ENCODE peak calls at places on chromosomes 7 and 10, in eight cellular contexts. D is heart right ventricle; K is naive thymus-derived CD4-positive, alpha-beta T cell; Z is kidney; Y is CD8-positive, alpha-beta T cell; U is small intestine; C is cardiac muscle cell; S is PC-9. J is an unnamed sample.

GRCh38 chr10:8790390-8790789 is 735.9 kb downstream of the GATA3 start:
- DNase-seq in D (no peak), K (no peak), Z (no peak), Y (no peak), U (no peak), C (no peak), S (no peak), J (no peak)

GRCh38 chr10:100896876-100897461 is 15.8 kb upstream of the SLF2 start:
- DNase-seq in D (no peak), K (no peak), Z (no peak), Y (no peak), U (no peak), C (no peak), S (no peak), J (no peak)

GRCh38 chr10:114024876-114025609 is 18.6 kb upstream of the ADRB1 start:
- DNase-seq in D (no peak), K (no peak), Z (no peak), Y (no peak), U (peak; percentile 20), C (no peak), S (peak; percentile 36), J (no peak)

GRCh38 chr7:75854233-75854632 is 24.6 kb upstream of the RHBDD2 start:
- DNase-seq in D (no peak), K (no peak), Z (no peak), Y (no peak), U (no peak), C (no peak), S (no peak), J (no peak)

GRCh38 chr10:15715619-15716227 is 4.0 kb downstream of the ITGA8 start:
- DNase-seq in D (no peak), K (no peak), Z (no peak), Y (no peak), U (no peak), C (peak; percentile 34), S (no peak), J (peak; percentile 13)

GRCh38 chr10:33772370-33773331 is 438.2 kb upstream of the NRP1 start:
- DNase-seq in D (peak; percentile 57), K (no peak), Z (no peak), Y (no peak), U (peak; percentile 5), C (peak; percentile 18), S (no peak), J (peak; percentile 66)

GRCh38 chr10:13830385-13830784 is 243.6 kb downstream of the PRPF18 start:
- DNase-seq in D (no peak), K (no peak), Z (no peak), Y (no peak), U (no peak), C (no peak), S (no peak), J (no peak)

GRCh38 chr7:98831641-98832221 is 38.1 kb downstream of the TMEM130 start:
- DNase-seq in D (no peak), K (peak; percentile 43), Z (no peak), Y (peak; percentile 33), U (peak; percentile 4), C (no peak), S (no peak), J (peak; percentile 72)

GRCh38 chr10:111109506-111110242 is 32.8 kb downstream of the ADRA2A start:
- DNase-seq in D (no peak), K (no peak), Z (no peak), Y (no peak), U (peak; percentile 45), C (no peak), S (no peak), J (no peak)

GRCh38 chr7:45601094-45601493 is 26.9 kb downstream of the ADCY1 start:
- DNase-seq in D (no peak), K (no peak), Z (peak; percentile 38), Y (no peak), U (no peak), C (no peak), S (no peak), J (no peak)

GRCh38 chr10:6840766-6841165 is 260.7 kb upstream of the PRKCQ start:
- DNase-seq in D (peak; percentile 13), K (no peak), Z (no peak), Y (no peak), U (no peak), C (no peak), S (no peak), J (no peak)

GRCh38 chr7:116426428-116427156 is 72.9 kb upstream of the CAV2 start:
- DNase-seq in D (peak; percentile 49), K (no peak), Z (no peak), Y (no peak), U (peak; percentile 92), C (no peak), S (peak; percentile 91), J (no peak)

GRCh38 chr7:102317231-102318059 is 30.8 kb downstream of the SH2B2 start:
- DNase-seq in D (no peak), K (no peak), Z (no peak), Y (no peak), U (no peak), C (no peak), S (no peak), J (no peak)

GRCh38 chr7:49074538-49074937 is 150.2 kb downstream of the CDC14C start:
- DNase-seq in D (no peak), K (no peak), Z (no peak), Y (no peak), U (no peak), C (no peak), S (no peak), J (no peak)

GRCh38 chr7:70270149-70270548 is 671.9 kb downstream of the AUTS2 start:
- DNase-seq in D (no peak), K (no peak), Z (no peak), Y (no peak), U (no peak), C (no peak), S (no peak), J (no peak)

GRCh38 chr7:102106625-102107024 is 180.0 kb upstream of the SH2B2 start:
- DNase-seq in D (no peak), K (no peak), Z (no peak), Y (no peak), U (no peak), C (no peak), S (no peak), J (no peak)

DNA sequence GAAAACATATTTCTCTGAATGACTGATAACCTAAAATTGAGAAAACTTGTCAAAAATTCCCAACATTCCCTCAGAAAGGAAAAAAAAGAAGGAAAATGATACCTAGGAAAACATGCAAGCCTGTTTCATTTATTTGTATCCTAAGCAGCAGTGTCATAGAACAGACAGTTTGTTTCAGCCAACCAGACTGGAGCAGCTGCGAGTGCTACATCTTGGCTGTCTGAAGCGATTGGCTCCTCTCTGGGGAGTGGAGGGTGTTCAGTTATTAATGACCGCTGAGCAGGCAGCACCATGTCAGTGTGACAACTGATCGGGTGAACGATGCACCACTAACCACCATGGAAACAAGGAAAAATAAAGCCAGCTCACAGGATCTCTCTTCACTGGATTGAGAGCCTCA is at the start of gene LRRN3:
- DNase-seq in D (peak; percentile 44), K (peak; percentile 49), Z (no peak), Y (peak; percentile 41), U (peak; percentile 19), C (peak; percentile 63), S (no peak), J (peak; percentile 85)
- H3K36me3 ChIP-seq in D (no peaks in the 10 kb centered on the region), K (no peaks in the 10 kb centered on the region), Z (no peaks in the 10 kb centered on the region), Y (no peaks in the 10 kb centered on the region), U (no peaks in the 10 kb centered on the region), C (no peaks in the 10 kb centered on the region), S (no peaks in the 10 kb centered on the region), J (no peaks in the 10 kb centered on the region)

DNA sequence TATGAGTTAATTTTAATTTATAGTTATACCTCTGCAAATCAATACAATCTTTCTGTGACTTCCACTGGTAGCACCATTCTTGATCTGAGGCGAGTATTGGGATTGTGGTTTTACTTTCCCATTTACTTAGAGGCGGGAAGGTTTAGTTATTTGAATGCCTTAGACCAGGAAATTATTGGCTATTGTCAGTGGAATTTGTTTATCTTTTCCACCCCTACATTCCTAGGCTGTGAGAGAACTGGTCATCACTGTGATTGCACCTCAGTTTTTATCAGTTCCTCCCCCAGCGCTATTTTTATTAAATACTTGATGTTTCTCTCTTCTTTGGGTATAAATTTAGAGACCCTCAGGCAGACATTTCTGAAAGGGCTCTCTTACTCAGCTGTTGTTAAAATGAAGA is 29.9 kb downstream of the CDK14 start:
- DNase-seq in D (no peak), K (no peak), Z (no peak), Y (no peak), U (no peak), C (no peak), S (no peak), J (peak; percentile 12)
- H3K4me1 ChIP-seq in D (peaks cover 17% of the 10 kb centered on the region), K (no peaks in the 10 kb centered on the region), Z (peaks cover 4% of the 10 kb centered on the region), Y (no peaks in the 10 kb centered on the region), U (no peaks in the 10 kb centered on the region), C (peaks cover 47% of the 10 kb centered on the region), S (no peaks in the 10 kb centered on the region), J (peaks cover 31% of the 10 kb centered on the region)

GRCh38 chr10:75398630-75399460 is 2.7 kb downstream of the ZNF503 start:
- DNase-seq in D (no peak), K (no peak), Z (peak; percentile 81), Y (no peak), U (peak; percentile 48), C (peak; percentile 50), S (peak; percentile 38), J (no peak)
- H3K4me3 ChIP-seq in D (peak overlapping the region; percentile 88), K (no peak overlapping the region), Z (peak overlapping the region; percentile 77), Y (no peak overlapping the region), U (peak overlapping the region; percentile 79), C (peak overlapping the region; percentile 97), S (peak overlapping the region; percentile 84), J (no peak overlapping the region)

GRCh38 chr10:125845617-125846016 is 22.3 kb downstream of the BCCIP start:
- DNase-seq in D (no peak), K (no peak), Z (no peak), Y (no peak), U (no peak), C (no peak), S (no peak), J (no peak)
- H3K36me3 ChIP-seq in D (peaks cover 70% of the 10 kb centered on the region), K (no peaks in the 10 kb centered on the region), Z (peaks cover 19% of the 10 kb centered on the region), Y (peaks cover 7% of the 10 kb centered on the region), U (peaks cover 4% of the 10 kb centered on the region), C (peaks cover 53% of the 10 kb centered on the region), S (no peaks in the 10 kb centered on the region), J (peaks cover 23% of the 10 kb centered on the region)

DNA sequence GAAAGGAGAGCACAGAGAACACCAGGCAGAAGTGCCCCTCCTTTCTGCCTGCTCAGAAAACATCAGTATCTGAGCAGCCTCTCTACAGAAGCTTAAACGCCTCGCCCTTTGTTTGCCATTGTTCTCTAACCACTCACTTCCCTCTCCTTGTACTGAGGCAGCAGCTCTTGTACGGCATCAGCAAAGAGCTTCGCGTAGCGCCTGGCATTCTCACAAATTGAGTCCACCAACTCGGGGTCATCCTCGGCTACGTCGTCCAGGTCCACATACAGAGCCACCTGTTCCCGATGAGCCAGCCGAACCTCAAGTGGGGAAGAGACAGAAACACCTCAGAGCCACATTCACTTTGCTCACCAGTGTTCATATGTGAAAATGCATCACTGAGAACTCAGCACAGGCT is 1.7 kb downstream of the MCM7 start:
- DNase-seq in D (no peak), K (no peak), Z (no peak), Y (no peak), U (no peak), C (no peak), S (no peak), J (no peak)
- H3K4me1 ChIP-seq in D (peaks cover 18% of the 10 kb centered on the region), K (peaks cover 17% of the 10 kb centered on the region), Z (peaks cover 6% of the 10 kb centered on the region), Y (peaks cover 27% of the 10 kb centered on the region), U (peaks cover 3% of the 10 kb centered on the region), C (no peaks in the 10 kb centered on the region), S (peaks cover 19% of the 10 kb centered on the region), J (peaks cover 4% of the 10 kb centered on the region)

GRCh38 chr10:18341063-18341462 is 200.8 kb downstream of the CACNB2 start:
- DNase-seq in D (no peak), K (no peak), Z (no peak), Y (no peak), U (no peak), C (no peak), S (no peak), J (no peak)
- H3K4me3 ChIP-seq in D (peak overlapping the region; percentile 67), K (no peak overlapping the region), Z (peak overlapping the region; percentile 80), Y (no peak overlapping the region), U (peak overlapping the region; percentile 22), C (peak overlapping the region; percentile 25), S (no peak overlapping the region), J (no peak overlapping the region)

J was measured in HAP-1.